ENCODE peak calls at places on chromosomes 2 and 18, in ten cellular contexts. E is CD4-positive, alpha-beta T cell; W is neuronal stem cell; Q is adrenal gland; D is heart right ventricle; M is transverse colon; B is H7; J is psoas muscle; T is CD8-positive, alpha-beta memory T cell; S is keratinocyte. I is an unnamed sample.

GRCh38 chr2:105470979-105471378 is 72.1 kb upstream of the FHL2 start:
- DNase-seq in E (no peak), W (no peak), Q (no peak), D (no peak), M (no peak), B (no peak), J (no peak), T (no peak), S (no peak), I (no peak)

GRCh38 chr2:117931266-117931665 is 82.6 kb downstream of the CCDC93 start:
- DNase-seq in E (no peak), W (no peak), Q (no peak), D (no peak), M (no peak), B (no peak), J (no peak), T (no peak), S (no peak), I (no peak)

GRCh38 chr2:12031871-12032270 is 285.4 kb downstream of the LPIN1 start:
- DNase-seq in E (no peak), W (no peak), Q (no peak), D (no peak), M (no peak), B (no peak), J (no peak), T (no peak), S (no peak), I (no peak)

GRCh38 chr2:228135300-228135699 is 46.2 kb downstream of the SPHKAP start:
- DNase-seq in E (no peak), W (no peak), Q (no peak), D (no peak), M (no peak), B (no peak), J (no peak), T (no peak), S (no peak), I (no peak)

GRCh38 chr2:98608962-98609604 is 694 bp downstream of the UNC50 start:
- DNase-seq in E (no peak), W (no peak), Q (peak; percentile 28), D (peak; percentile 22), M (peak; percentile 20), B (peak; percentile 75), J (no peak), T (no peak), S (no peak), I (no peak)

GRCh38 chr18:69402219-69402989 is 1.7 kb downstream of the DOK6 start:
- DNase-seq in E (no peak), W (peak; percentile 15), Q (no peak), D (no peak), M (no peak), B (peak; percentile 42), J (no peak), T (no peak), S (no peak), I (no peak)

GRCh38 chr2:61343141-61343540 is 127.7 kb downstream of the USP34 start:
- DNase-seq in E (no peak), W (no peak), Q (no peak), D (no peak), M (no peak), B (no peak), J (no peak), T (no peak), S (no peak), I (no peak)

GRCh38 chr2:189657867-189658266 is 3.4 kb upstream of the ASNSD1 start:
- DNase-seq in E (no peak), W (no peak), Q (peak; percentile 25), D (peak; percentile 21), M (peak; percentile 33), B (no peak), J (no peak), T (peak; percentile 17), S (no peak), I (no peak)

GRCh38 chr2:58237741-58238140 is 3.4 kb downstream of the FANCL start:
- DNase-seq in E (no peak), W (no peak), Q (no peak), D (no peak), M (no peak), B (no peak), J (no peak), T (no peak), S (no peak), I (no peak)

GRCh38 chr18:46199515-46200147 is 95.4 kb downstream of the HAUS1 start:
- DNase-seq in E (no peak), W (no peak), Q (no peak), D (no peak), M (no peak), B (no peak), J (no peak), T (no peak), S (no peak), I (no peak)

GRCh38 chr2:84280873-84281272 is 178.2 kb downstream of the SUCLG1 start:
- DNase-seq in E (no peak), W (no peak), Q (no peak), D (no peak), M (no peak), B (no peak), J (no peak), T (no peak), S (no peak), I (no peak)

DNA sequence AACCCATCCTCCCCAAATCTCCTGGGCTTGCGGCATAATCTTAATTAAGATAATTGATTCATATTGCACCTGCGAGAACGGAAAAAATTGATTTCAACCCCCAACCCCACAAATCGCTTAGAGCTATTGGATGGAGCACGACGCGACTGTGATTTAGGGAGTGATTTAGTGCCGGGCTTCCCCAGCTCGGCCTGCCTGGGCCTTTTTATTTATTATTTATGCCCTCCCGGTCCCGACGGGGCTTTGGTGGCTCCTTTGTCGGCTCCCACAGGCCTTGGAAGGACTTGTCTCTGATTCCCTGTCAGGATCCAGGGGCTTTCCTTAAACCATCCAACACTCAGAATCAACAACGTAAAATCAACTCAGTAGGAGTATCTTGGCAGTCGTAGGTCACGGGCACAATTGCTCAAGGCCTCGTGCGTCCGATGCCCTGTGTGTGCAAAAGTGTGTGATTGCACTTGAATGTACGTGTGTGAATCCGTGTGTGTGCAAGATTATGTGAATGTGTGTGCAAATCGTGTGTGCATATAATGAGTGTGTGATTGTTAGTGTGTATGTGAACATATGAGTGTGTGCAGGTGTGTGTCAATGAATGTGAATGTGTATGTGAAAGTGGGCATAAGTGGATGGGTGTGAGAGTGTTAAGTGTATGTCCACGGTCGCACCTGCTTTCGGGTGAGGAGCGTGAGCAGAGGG is 4.3 kb upstream of the NEUROD1 start:
- DNase-seq in E (no peak), W (no peak), Q (no peak), D (no peak), M (no peak), B (peak; percentile 18), J (no peak), T (no peak), S (no peak), I (no peak)
- H3K27me3 ChIP-seq in E (peaks cover 81% of the 10 kb centered on the region), W (peaks cover 69% of the 10 kb centered on the region), Q (peaks cover 75% of the 10 kb centered on the region), D (peaks cover 91% of the 10 kb centered on the region), M (peaks cover 90% of the 10 kb centered on the region), B (peaks cover 86% of the 10 kb centered on the region), J (peaks cover 38% of the 10 kb centered on the region), T (peaks cover 47% of the 10 kb centered on the region), S (peaks cover 82% of the 10 kb centered on the region), I (peaks cover 59% of the 10 kb centered on the region)

GRCh38 chr2:950627-950992 is at the start of gene SNTG2:
- DNase-seq in E (peak; percentile 15), W (peak; percentile 49), Q (no peak), D (peak; percentile 20), M (peak; percentile 48), B (peak; percentile 97), J (no peak), T (peak; percentile 20), S (no peak), I (peak; percentile 28)

GRCh38 chr2:946073-947005 is 4.3 kb upstream of the SNTG2 start:
- DNase-seq in E (no peak), W (no peak), Q (no peak), D (no peak), M (no peak), B (no peak), J (no peak), T (no peak), S (no peak), I (no peak)

GRCh38 chr2:949894-950626 is 589 bp upstream of the SNTG2 start:
- DNase-seq in E (no peak), W (no peak), Q (no peak), D (no peak), M (no peak), B (peak; percentile 90), J (no peak), T (no peak), S (no peak), I (peak; percentile 7)

GRCh38 chr2:951224-952006 is 766 bp downstream of the SNTG2 start:
- DNase-seq in E (no peak), W (no peak), Q (no peak), D (no peak), M (no peak), B (peak; percentile 77), J (no peak), T (no peak), S (no peak), I (peak; percentile 30)

DNA sequence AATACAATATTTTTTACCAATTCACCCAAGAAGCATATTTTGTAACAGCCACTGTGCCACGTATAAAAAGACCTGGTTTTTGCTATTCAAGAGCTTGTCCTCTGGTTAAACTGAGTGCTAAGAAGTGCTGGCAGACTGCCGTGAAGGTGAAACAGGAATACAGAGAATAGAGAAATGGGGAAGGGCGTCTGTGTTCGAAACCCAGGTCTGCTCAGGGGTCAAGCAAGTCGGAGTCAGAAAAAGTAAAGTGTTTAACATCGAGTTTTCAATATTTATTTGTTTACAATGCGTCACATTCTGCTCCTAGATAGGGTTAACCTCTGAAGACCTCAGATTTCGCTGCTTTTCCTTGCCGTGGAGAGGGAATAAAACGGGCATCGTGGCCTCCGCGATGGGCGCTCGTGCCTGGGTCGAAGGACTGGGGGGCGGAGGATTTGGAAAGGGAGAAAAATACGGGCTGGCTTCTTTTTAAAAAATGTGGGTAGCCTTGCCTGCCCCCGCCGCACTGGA is 1.2 kb upstream of the SNTG2 start:
- DNase-seq in E (no peak), W (no peak), Q (no peak), D (no peak), M (no peak), B (no peak), J (no peak), T (no peak), S (no peak), I (peak; percentile 40)
- H3K27me3 ChIP-seq in E (peaks cover 33% of the 10 kb centered on the region), W (peaks cover 25% of the 10 kb centered on the region), Q (peaks cover 29% of the 10 kb centered on the region), D (peaks cover 90% of the 10 kb centered on the region), M (peaks cover 87% of the 10 kb centered on the region), B (peaks cover 13% of the 10 kb centered on the region), J (peaks cover 13% of the 10 kb centered on the region), T (no peaks in the 10 kb centered on the region), S (peaks cover 23% of the 10 kb centered on the region), I (no peaks in the 10 kb centered on the region)

DNA sequence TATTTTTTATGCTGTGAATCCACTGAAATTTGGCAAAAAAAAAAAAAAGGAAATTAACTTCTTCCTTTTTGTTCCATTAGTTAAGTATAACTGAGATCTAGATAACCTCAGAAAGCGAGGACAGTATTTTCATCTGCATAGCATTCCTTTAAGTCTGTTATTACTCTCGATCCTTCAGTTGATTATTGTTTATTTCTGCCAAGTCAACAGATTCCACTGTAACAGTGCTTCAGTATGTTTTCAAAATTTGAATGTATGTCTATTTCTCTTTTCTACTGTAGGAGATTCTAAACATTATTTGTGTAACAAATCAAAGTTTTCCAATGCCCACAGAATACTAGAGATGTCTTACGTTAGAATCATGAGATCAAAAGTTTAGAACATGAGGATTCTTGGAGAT is 133.1 kb upstream of the RGPD4 start:
- DNase-seq in E (no peak), W (no peak), Q (no peak), D (no peak), M (no peak), B (no peak), J (no peak), T (no peak), S (no peak), I (no peak)
- H3K27me3 ChIP-seq in E (no peaks in the 10 kb centered on the region), W (no peaks in the 10 kb centered on the region), Q (no peaks in the 10 kb centered on the region), D (no peaks in the 10 kb centered on the region), M (no peaks in the 10 kb centered on the region), B (no peaks in the 10 kb centered on the region), J (no peaks in the 10 kb centered on the region), T (no peaks in the 10 kb centered on the region), S (no peaks in the 10 kb centered on the region), I (no peaks in the 10 kb centered on the region)

GRCh38 chr2:121021685-121022084 is 263.3 kb downstream of the TFCP2L1 start:
- DNase-seq in E (no peak), W (no peak), Q (no peak), D (no peak), M (no peak), B (no peak), J (no peak), T (no peak), S (no peak), I (no peak)
- H3K27me3 ChIP-seq in E (no peaks in the 10 kb centered on the region), W (peaks cover 4% of the 10 kb centered on the region), Q (peaks cover 4% of the 10 kb centered on the region), D (no peaks in the 10 kb centered on the region), M (no peaks in the 10 kb centered on the region), B (peaks cover 5% of the 10 kb centered on the region), J (no peaks in the 10 kb centered on the region), T (no peaks in the 10 kb centered on the region), S (peaks cover 11% of the 10 kb centered on the region), I (peaks cover 5% of the 10 kb centered on the region)